ENCODE peak calls at places on chromosomes 1 and 21, in eight cellular contexts. One of them, this sample, is unnamed.

GRCh38 chr1:35844826-35845225 is 37.0 kb downstream of the AGO4 start:
- DNase-seq in SK-N-SH: no peak
- DNase-seq in IMR-90: no peak
- DNase-seq in H1: no peak
- DNase-seq in GM12878: no peak
- DNase-seq in WTC11: no peak
- DNase-seq in A549: no peak
- DNase-seq in HepG2: no peak
- DNase-seq in this sample: no peak

GRCh38 chr1:205199090-205199930 is 12.2 kb downstream of the DSTYK start:
- DNase-seq in H1: no peak
- DNase-seq in HepG2: no peak
- DNase-seq in WTC11: no peak
- DNase-seq in SK-N-SH: no peak
- DNase-seq in IMR-90: peak; percentile 70
- DNase-seq in A549: no peak
- DNase-seq in GM12878: no peak
- DNase-seq in this sample: no peak

GRCh38 chr1:193111641-193112090 is 6.5 kb upstream of the GLRX2 start:
- DNase-seq in WTC11: peak; percentile 38
- DNase-seq in SK-N-SH: no peak
- DNase-seq in GM12878: no peak
- DNase-seq in A549: no peak
- DNase-seq in HepG2: peak; percentile 67
- DNase-seq in H1: no peak
- DNase-seq in IMR-90: peak; percentile 87
- DNase-seq in this sample: no peak

GRCh38 chr1:114024049-114024448 is 44.8 kb downstream of the OLFML3 start:
- DNase-seq in A549: no peak
- DNase-seq in IMR-90: no peak
- DNase-seq in H1: no peak
- DNase-seq in WTC11: peak; percentile 36
- DNase-seq in SK-N-SH: no peak
- DNase-seq in GM12878: no peak
- DNase-seq in HepG2: no peak
- DNase-seq in this sample: no peak

GRCh38 chr1:65050735-65051134 is 84.4 kb upstream of the JAK1 start:
- DNase-seq in GM12878: no peak
- DNase-seq in WTC11: no peak
- DNase-seq in HepG2: no peak
- DNase-seq in H1: no peak
- DNase-seq in SK-N-SH: no peak
- DNase-seq in A549: no peak
- DNase-seq in IMR-90: no peak
- DNase-seq in this sample: no peak

GRCh38 chr1:121516279-121516967 is 331.6 kb downstream of the SRGAP2C start:
- DNase-seq in GM12878: no peak
- DNase-seq in IMR-90: no peak
- DNase-seq in WTC11: no peak
- DNase-seq in SK-N-SH: no peak
- DNase-seq in A549: no peak
- DNase-seq in H1: no peak
- DNase-seq in HepG2: no peak
- DNase-seq in this sample: no peak

GRCh38 chr1:70486676-70487470 is 75.8 kb downstream of the CTH start:
- DNase-seq in SK-N-SH: no peak
- DNase-seq in IMR-90: peak; percentile 92
- DNase-seq in HepG2: no peak
- DNase-seq in GM12878: no peak
- DNase-seq in WTC11: no peak
- DNase-seq in A549: no peak
- DNase-seq in H1: no peak
- DNase-seq in this sample: no peak

GRCh38 chr1:236159704-236160539 is 17.6 kb downstream of the GPR137B start:
- DNase-seq in GM12878: peak; percentile 93
- DNase-seq in HepG2: peak; percentile 36
- DNase-seq in SK-N-SH: no peak
- DNase-seq in IMR-90: no peak
- DNase-seq in A549: no peak
- DNase-seq in WTC11: no peak
- DNase-seq in H1: no peak
- DNase-seq in this sample: no peak

GRCh38 chr1:67966666-67967009 is 83.8 kb downstream of the DIRAS3 start:
- DNase-seq in SK-N-SH: no peak
- DNase-seq in GM12878: no peak
- DNase-seq in IMR-90: no peak
- DNase-seq in A549: no peak
- DNase-seq in H1: no peak
- DNase-seq in HepG2: no peak
- DNase-seq in WTC11: no peak
- DNase-seq in this sample: no peak

GRCh38 chr1:180580237-180580636 is 21.5 kb downstream of the OVAAL start:
- DNase-seq in A549: no peak
- DNase-seq in IMR-90: peak; percentile 25
- DNase-seq in H1: no peak
- DNase-seq in SK-N-SH: peak; percentile 33
- DNase-seq in GM12878: no peak
- DNase-seq in WTC11: no peak
- DNase-seq in HepG2: no peak
- DNase-seq in this sample: no peak

GRCh38 chr1:247409869-247410544 is 6.0 kb upstream of the NLRP3 start:
- DNase-seq in WTC11: no peak
- DNase-seq in GM12878: peak; percentile 92
- DNase-seq in H1: no peak
- DNase-seq in A549: no peak
- DNase-seq in IMR-90: no peak
- DNase-seq in SK-N-SH: no peak
- DNase-seq in HepG2: no peak
- DNase-seq in this sample: no peak

GRCh38 chr1:8941906-8942305 is 3.8 kb upstream of the CA6 start:
- DNase-seq in SK-N-SH: no peak
- DNase-seq in IMR-90: peak; percentile 91
- DNase-seq in H1: no peak
- DNase-seq in A549: peak; percentile 47
- DNase-seq in WTC11: no peak
- DNase-seq in HepG2: peak; percentile 72
- DNase-seq in GM12878: no peak
- DNase-seq in this sample: no peak

GRCh38 chr1:170218261-170218660 is 72.5 kb downstream of the NTMT2 start:
- DNase-seq in WTC11: no peak
- DNase-seq in A549: no peak
- DNase-seq in SK-N-SH: no peak
- DNase-seq in HepG2: no peak
- DNase-seq in IMR-90: peak; percentile 23
- DNase-seq in GM12878: no peak
- DNase-seq in H1: no peak
- DNase-seq in this sample: no peak

GRCh38 chr1:178875936-178876335 is 5.1 kb upstream of the ANGPTL1 start:
- DNase-seq in IMR-90: no peak
- DNase-seq in SK-N-SH: no peak
- DNase-seq in A549: no peak
- DNase-seq in H1: no peak
- DNase-seq in GM12878: no peak
- DNase-seq in WTC11: no peak
- DNase-seq in HepG2: no peak
- DNase-seq in this sample: no peak

GRCh38 chr1:11070876-11071275 is 11.1 kb upstream of the SRM start:
- DNase-seq in WTC11: no peak
- DNase-seq in H1: no peak
- DNase-seq in HepG2: no peak
- DNase-seq in A549: no peak
- DNase-seq in GM12878: no peak
- DNase-seq in IMR-90: no peak
- DNase-seq in SK-N-SH: no peak
- DNase-seq in this sample: no peak

GRCh38 chr1:24894002-24894401 is 36.1 kb downstream of the RUNX3 start:
- DNase-seq in H1: no peak
- DNase-seq in HepG2: no peak
- DNase-seq in WTC11: no peak
- DNase-seq in A549: no peak
- DNase-seq in IMR-90: no peak
- DNase-seq in SK-N-SH: no peak
- DNase-seq in GM12878: no peak
- DNase-seq in this sample: no peak

GRCh38 chr1:21659099-21659923 is 9.8 kb downstream of the RAP1GAP start:
- DNase-seq in IMR-90: peak; percentile 36
- DNase-seq in A549: peak; percentile 63
- DNase-seq in GM12878: no peak
- DNase-seq in HepG2: peak; percentile 58
- DNase-seq in WTC11: peak; percentile 86
- DNase-seq in H1: peak; percentile 62
- DNase-seq in SK-N-SH: peak; percentile 96
- DNase-seq in this sample: peak; percentile 99

GRCh38 chr1:110672001-110672752 is 2.6 kb downstream of the KCNA3 start:
- DNase-seq in IMR-90: peak; percentile 39
- DNase-seq in WTC11: peak; percentile 55
- DNase-seq in HepG2: no peak
- DNase-seq in GM12878: no peak
- DNase-seq in SK-N-SH: peak; percentile 83
- DNase-seq in H1: no peak
- DNase-seq in A549: no peak
- DNase-seq in this sample: peak; percentile 51

GRCh38 chr21:16873581-16873980 is 639.3 kb upstream of the CXADR start:
- DNase-seq in HepG2: no peak
- DNase-seq in GM12878: no peak
- DNase-seq in IMR-90: no peak
- DNase-seq in WTC11: no peak
- DNase-seq in H1: no peak
- DNase-seq in A549: no peak
- DNase-seq in SK-N-SH: no peak
- DNase-seq in this sample: no peak

GRCh38 chr1:90370696-90371095 is 346.4 kb downstream of the BARHL2 start:
- DNase-seq in H1: no peak
- DNase-seq in A549: no peak
- DNase-seq in HepG2: no peak
- DNase-seq in WTC11: no peak
- DNase-seq in SK-N-SH: no peak
- DNase-seq in IMR-90: no peak
- DNase-seq in GM12878: no peak
- DNase-seq in this sample: no peak

DNA sequence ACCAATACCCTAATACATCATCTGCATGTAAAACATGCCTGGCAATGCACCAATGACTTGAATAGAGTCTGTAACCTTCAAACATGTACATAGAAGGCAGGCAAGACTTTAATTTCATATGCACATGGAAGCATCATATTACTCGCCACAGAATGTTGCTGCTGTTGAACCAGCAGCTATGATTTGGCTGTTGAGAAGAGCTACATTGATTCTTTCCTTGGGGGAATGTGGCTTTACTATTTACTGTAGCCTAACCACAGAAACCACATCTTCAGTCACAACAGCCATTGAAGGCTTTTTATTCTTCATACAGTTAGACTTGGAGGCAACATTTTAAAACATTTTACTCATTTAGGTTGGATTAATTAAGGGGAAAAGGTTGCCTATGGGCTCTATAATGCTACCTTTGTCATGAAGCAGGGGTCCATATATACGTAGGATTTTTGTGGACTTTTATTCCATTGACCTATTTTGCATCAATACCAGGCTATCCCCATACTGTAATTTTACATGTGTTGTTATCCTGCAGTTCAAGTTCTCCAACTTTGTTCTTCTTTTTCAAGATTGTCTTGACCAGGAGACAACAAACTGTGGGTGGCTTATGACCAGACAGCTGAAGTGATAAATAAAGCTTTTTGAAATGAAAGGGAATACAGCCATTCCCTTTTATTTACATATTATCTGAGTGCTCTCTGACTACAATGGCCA is 345.8 kb downstream of the BARHL2 start:
- DNase-seq in GM12878: no peak
- DNase-seq in SK-N-SH: no peak
- DNase-seq in WTC11: no peak
- DNase-seq in IMR-90: peak; percentile 1
- DNase-seq in H1: no peak
- DNase-seq in A549: no peak
- DNase-seq in HepG2: no peak
- DNase-seq in this sample: no peak
- TF ChIP-seq USF2 in GM12878: no peak
- TF ChIP-seq USF2 in SK-N-SH: no peak
- TF ChIP-seq USF2 in WTC11: no peak
- TF ChIP-seq USF2 in IMR-90: no peak
- TF ChIP-seq USF2 in H1: no peak
- TF ChIP-seq USF2 in A549: no peak
- TF ChIP-seq USF2 in HepG2: no peak
- TF ChIP-seq USF2 in this sample: no peak

DNA sequence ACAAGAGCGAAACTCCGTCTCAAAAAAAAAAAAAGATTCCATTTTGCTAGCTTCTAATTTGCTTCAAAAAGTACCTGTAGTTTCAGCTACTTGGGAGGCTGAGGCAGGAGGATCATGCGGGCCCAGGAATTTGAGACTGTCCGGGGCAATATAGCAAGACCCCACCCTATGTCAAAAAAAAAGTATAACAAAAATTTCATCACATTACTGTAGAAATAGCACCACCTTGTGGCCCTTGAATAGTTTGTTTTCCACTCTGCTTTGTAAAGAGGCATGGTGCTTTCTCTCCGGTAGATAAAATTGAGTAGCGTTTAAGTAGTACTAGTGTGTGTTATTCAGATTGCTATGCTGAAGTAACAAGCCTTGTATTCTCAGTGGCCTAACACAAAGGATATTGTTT is 18.2 kb upstream of the MSTO1 start:
- DNase-seq in H1: no peak
- DNase-seq in GM12878: peak; percentile 24
- DNase-seq in IMR-90: peak; percentile 68
- DNase-seq in SK-N-SH: peak; percentile 50
- DNase-seq in WTC11: no peak
- DNase-seq in A549: peak; percentile 40
- DNase-seq in HepG2: peak; percentile 68
- DNase-seq in this sample: peak; percentile 32
- TF ChIP-seq USF2 in H1: no peak
- TF ChIP-seq USF2 in GM12878: no peak
- TF ChIP-seq USF2 in IMR-90: no peak
- TF ChIP-seq USF2 in SK-N-SH: no peak
- TF ChIP-seq USF2 in WTC11: no peak
- TF ChIP-seq USF2 in A549: no peak
- TF ChIP-seq USF2 in HepG2: no peak
- TF ChIP-seq USF2 in this sample: no peak

GRCh38 chr1:233478611-233479010 is 135.3 kb upstream of the KCNK1 start:
- DNase-seq in GM12878: no peak
- DNase-seq in A549: no peak
- DNase-seq in SK-N-SH: no peak
- DNase-seq in HepG2: no peak
- DNase-seq in IMR-90: no peak
- DNase-seq in H1: no peak
- DNase-seq in WTC11: no peak
- DNase-seq in this sample: no peak
- TF ChIP-seq USF2 in GM12878: no peak
- TF ChIP-seq USF2 in A549: no peak
- TF ChIP-seq USF2 in SK-N-SH: no peak
- TF ChIP-seq USF2 in HepG2: no peak
- TF ChIP-seq USF2 in IMR-90: no peak
- TF ChIP-seq USF2 in H1: no peak
- TF ChIP-seq USF2 in WTC11: no peak
- TF ChIP-seq USF2 in this sample: no peak

DNA sequence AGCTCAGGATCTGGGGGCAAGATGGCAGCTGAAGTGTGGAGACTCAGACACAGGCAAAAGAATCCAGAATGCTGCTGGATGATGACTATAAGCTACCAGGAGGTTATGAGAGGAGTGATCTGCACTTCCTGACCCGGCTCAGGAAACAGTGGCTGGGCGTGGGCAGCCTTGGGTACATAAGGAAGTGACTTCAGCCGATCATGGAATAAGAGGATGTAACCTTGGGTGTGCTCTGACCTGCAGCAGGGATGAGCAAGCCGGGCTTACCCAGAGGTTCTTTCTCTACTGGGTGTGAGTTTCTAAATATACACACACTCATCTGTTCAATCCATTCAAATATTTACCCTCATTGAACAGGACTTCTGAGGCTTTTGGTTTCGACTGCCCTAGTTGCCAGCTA is 62.7 kb downstream of the CD34 start:
- DNase-seq in IMR-90: peak; percentile 59
- DNase-seq in WTC11: no peak
- DNase-seq in SK-N-SH: no peak
- DNase-seq in H1: no peak
- DNase-seq in HepG2: peak; percentile 76
- DNase-seq in GM12878: no peak
- DNase-seq in A549: peak; percentile 62
- DNase-seq in this sample: peak; percentile 54
- TF ChIP-seq USF2 in IMR-90: no peak
- TF ChIP-seq USF2 in WTC11: no peak
- TF ChIP-seq USF2 in SK-N-SH: no peak
- TF ChIP-seq USF2 in H1: no peak
- TF ChIP-seq USF2 in HepG2: no peak
- TF ChIP-seq USF2 in GM12878: no peak
- TF ChIP-seq USF2 in A549: no peak
- TF ChIP-seq USF2 in this sample: no peak

This sample was measured in K562.